ENCODE peak calls at places on chromosomes 13 and 19, in four cellular contexts. W is kidney, E is ascending aorta, Y is aorta. F is an unnamed sample. For H3K4me1, the result is how much of the 10 kb centered on the place peaks cover.

GRCh38 chr13:95243207-95243606 is 58.0 kb downstream of the ABCC4 start:
- DNase-seq in Y (no peak), E (no peak), W (no peak), F (no peak)

GRCh38 chr13:78241278-78241919 is 322.8 kb upstream of the EDNRB start:
- DNase-seq in E (no peak), W (peak), Y (no peak), F (no peak)

GRCh38 chr13:29457299-29457698 is 138.2 kb downstream of the SLC7A1 start:
- DNase-seq in E (no peak), Y (no peak), W (no peak), F (no peak)

GRCh38 chr19:19566306-19566705 is 28.2 kb downstream of the CILP2 start:
- DNase-seq in W (no peak), Y (no peak), E (no peak), F (no peak)

GRCh38 chr19:12478234-12478941 is 6.2 kb downstream of the ZNF709 start:
- DNase-seq in E (no peak), W (no peak), Y (no peak), F (no peak)

GRCh38 chr19:54355675-54356074 is 9.1 kb downstream of the LAIR1 start:
- DNase-seq in Y (no peak), E (no peak), W (no peak), F (no peak)

GRCh38 chr19:49997709-49998108 is 27.5 kb downstream of the VRK3 start:
- DNase-seq in E (no peak), W (no peak), Y (no peak), F (no peak)

GRCh38 chr19:8577247-8577646 is at the start of gene MYO1F:
- DNase-seq in Y (peak), W (peak), E (no peak), F (peak)

GRCh38 chr19:3336680-3337523 is 29.5 kb upstream of the NFIC start:
- DNase-seq in E (peak), W (peak), Y (peak), F (peak)

GRCh38 chr19:46958542-46958941 is 61.1 kb upstream of the NPAS1 start:
- DNase-seq in W (no peak), E (no peak), Y (no peak), F (no peak)

GRCh38 chr19:21323000-21323399 is 6.2 kb downstream of the ZNF708 start:
- DNase-seq in E (no peak), W (no peak), Y (no peak), F (no peak)

GRCh38 chr13:42685762-42686560 is 95.4 kb upstream of the FAM216B start:
- DNase-seq in W (no peak), Y (no peak), E (no peak), F (no peak)

GRCh38 chr19:18274303-18274775 is at the start of gene IQCN:
- DNase-seq in W (no peak), Y (no peak), E (no peak), F (peak)

GRCh38 chr19:37779139-37780035 is at the start of gene ZNF573:
- DNase-seq in E (peak), W (peak), Y (peak), F (peak)

GRCh38 chr19:2226840-2227360 is 9.2 kb downstream of the PLEKHJ1 start:
- DNase-seq in Y (no peak), E (no peak), W (no peak), F (no peak)

GRCh38 chr13:79289557-79289956 is 116.5 kb downstream of the RBM26 start:
- DNase-seq in Y (no peak), W (no peak), E (no peak), F (no peak)

GRCh38 chr13:114121496-114122466 is 10.6 kb downstream of the RASA3 start:
- DNase-seq in Y (peak), E (no peak), W (peak), F (no peak)

GRCh38 chr13:99215466-99215865 is 14.8 kb downstream of the UBAC2 start:
- DNase-seq in Y (no peak), W (no peak), E (no peak), F (no peak)

GRCh38 chr13:45327253-45327954 is 13.6 kb downstream of the TPT1 start:
- DNase-seq in E (no peak), W (no peak), Y (no peak), F (no peak)

GRCh38 chr13:37208052-37208451 is 102.6 kb upstream of the CSNK1A1L start:
- DNase-seq in W (no peak), E (no peak), Y (no peak), F (no peak)

GRCh38 chr13:104869501-104869900 is 1666.0 kb downstream of the EFNB2 start:
- DNase-seq in E (no peak), Y (no peak), W (no peak), F (no peak)

GRCh38 chr19:52237771-52238400 is 31.5 kb upstream of the ZNF766 start:
- DNase-seq in Y (peak), E (no peak), W (no peak), F (peak)

GRCh38 chr13:103046676-103047075 is 19.5 kb downstream of the SLC10A2 start:
- DNase-seq in Y (no peak), E (no peak), W (no peak), F (no peak)

GRCh38 chr13:46136688-46137087 is 31.9 kb upstream of the CPB2 start:
- DNase-seq in W (no peak), Y (no peak), E (no peak), F (no peak)

GRCh38 chr19:46466536-46467199 is 4.7 kb downstream of the PNMA8A start:
- DNase-seq in W (peak), E (no peak), Y (peak), F (no peak)

GRCh38 chr19:35960432-35960972 is 24.3 kb downstream of the LRFN3 start:
- DNase-seq in W (no peak), E (no peak), Y (no peak), F (no peak)

GRCh38 chr13:94860981-94861407 is 148.6 kb upstream of the SOX21 start:
- DNase-seq in E (no peak), Y (no peak), W (no peak), F (no peak)

GRCh38 chr13:40197049-40197448 is 469.4 kb downstream of the FOXO1 start:
- DNase-seq in Y (no peak), E (no peak), W (no peak), F (no peak)
- H3K27ac ChIP-seq in Y (no peak), E (no peak), W (no peak), F (no peak)

GRCh38 chr19:40705362-40705651 is 11.4 kb downstream of the COQ8B start:
- DNase-seq in E (no peak), W (no peak), Y (no peak), F (no peak)

GRCh38 chr19:40705950-40706619 is 10.6 kb downstream of the COQ8B start:
- DNase-seq in Y (no peak), E (no peak), W (no peak), F (no peak)

GRCh38 chr19:40707615-40708014 is 9.1 kb downstream of the COQ8B start:
- DNase-seq in Y (no peak), E (no peak), W (no peak), F (no peak)

GRCh38 chr19:40713939-40714338 is 2.7 kb downstream of the COQ8B start:
- DNase-seq in E (no peak), W (no peak), Y (no peak), F (no peak)

GRCh38 chr19:40709817-40710216 is 6.9 kb downstream of the COQ8B start:
- DNase-seq in E (no peak), W (no peak), Y (no peak), F (no peak)
- H3K4me3 ChIP-seq in E (no peak), W (no peak), Y (no peak), F (no peak)

GRCh38 chr13:25286308-25286968 is 850 bp downstream of the MTMR6 start:
- DNase-seq in W (no peak), E (no peak), Y (peak), F (no peak)

GRCh38 chr13:25286969-25287961 is at the start of gene MTMR6:
- DNase-seq in Y (peak), W (peak), E (peak), F (peak)

GRCh38 chr13:25276748-25277147 is 10.5 kb downstream of the MTMR6 start:
- DNase-seq in Y (no peak), W (no peak), E (no peak), F (no peak)

GRCh38 chr13:25281937-25282332 is 5.4 kb downstream of the MTMR6 start:
- DNase-seq in W (no peak), E (no peak), Y (no peak), F (no peak)

GRCh38 chr13:25281193-25281936 is 5.9 kb downstream of the MTMR6 start:
- DNase-seq in W (no peak), Y (no peak), E (no peak), F (no peak)
- H3K4me1 ChIP-seq in W (under half), Y (under half), E (under half), F (under half)

GRCh38 chr19:15701757-15702589 is 25.9 kb upstream of the OR10H2 start:
- DNase-seq in Y (no peak), E (no peak), W (no peak), F (no peak)

GRCh38 chr19:15696654-15697194 is 23.8 kb downstream of the CYP4F12 start:
- DNase-seq in Y (no peak), W (no peak), E (no peak), F (no peak)

DNA sequence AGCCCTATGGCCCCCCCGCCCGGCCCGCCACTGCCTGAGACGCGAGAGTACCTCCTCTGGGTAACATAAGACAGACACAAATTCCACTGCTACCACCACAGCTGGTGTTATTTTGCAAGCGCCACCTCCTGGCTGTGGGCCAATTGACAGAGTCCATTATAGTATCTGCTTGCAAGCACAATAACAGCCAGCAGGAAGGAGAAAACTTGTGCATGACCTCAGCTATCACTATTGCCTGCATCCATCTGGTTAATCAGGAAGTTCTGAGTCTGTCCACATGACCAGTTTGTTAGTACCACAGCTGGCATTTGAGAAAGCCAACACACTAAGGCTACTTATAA is 25.3 kb upstream of the OR10H2 start:
- DNase-seq in Y (peak), W (peak), E (peak), F (peak)
- H3K27ac ChIP-seq in Y (no peak), W (no peak), E (no peak), F (no peak)

GRCh38 chr19:11195681-11196080 is 1.7 kb downstream of the KANK2 start:
- DNase-seq in Y (no peak), W (no peak), E (no peak), F (no peak)
- H3K4me3 ChIP-seq in Y (peak), W (peak), E (peak), F (peak)

GRCh38 chr19:1068111-1069001 is 1.4 kb downstream of the ARHGAP45 start:
- DNase-seq in W (peak), E (no peak), Y (peak), F (no peak)
- H3K4me1 ChIP-seq in W (under half), E (under half), Y (under half), F (under half)

GRCh38 chr13:110627761-110628476 is 12.6 kb downstream of the NAXD start:
- DNase-seq in E (no peak), Y (no peak), W (no peak), F (no peak)

GRCh38 chr13:110627351-110627750 is 12.0 kb downstream of the NAXD start:
- DNase-seq in W (no peak), E (no peak), Y (no peak), F (no peak)

GRCh38 chr13:110626510-110626909 is 11.2 kb downstream of the NAXD start:
- DNase-seq in E (no peak), Y (no peak), W (no peak), F (no peak)

GRCh38 chr13:110624766-110625756 is 9.7 kb downstream of the NAXD start:
- DNase-seq in Y (no peak), W (no peak), E (no peak), F (no peak)

GRCh38 chr13:110625771-110626321 is 10.5 kb downstream of the NAXD start:
- DNase-seq in W (no peak), E (no peak), Y (no peak), F (no peak)
- H3K27ac ChIP-seq in W (peak), E (no peak), Y (no peak), F (no peak)

GRCh38 chr19:24002256-24002945 is 84.6 kb upstream of the ZNF254 start:
- DNase-seq in E (no peak), W (no peak), Y (no peak), F (no peak)

GRCh38 chr19:23999821-24000610 is 85.3 kb downstream of the ZNF726 start:
- DNase-seq in W (no peak), Y (no peak), E (no peak), F (no peak)

GRCh38 chr19:23998568-23998967 is 83.9 kb downstream of the ZNF726 start:
- DNase-seq in E (no peak), W (no peak), Y (no peak), F (no peak)

GRCh38 chr19:24003537-24003936 is 83.5 kb upstream of the ZNF254 start:
- DNase-seq in Y (no peak), E (no peak), W (no peak), F (no peak)

GRCh38 chr19:24000656-24001055 is 86.0 kb downstream of the ZNF726 start:
- DNase-seq in W (no peak), Y (no peak), E (no peak), F (no peak)
- H3K4me3 ChIP-seq in W (no peak), Y (no peak), E (no peak), F (no peak)